ENCODE peak calls at places on chromosomes 6 and 20, in ten cellular contexts. V, O, C, L, A, B, D, U, K and S are unnamed samples.
A peak's percentile ranks its signal among the peaks of the same experiment; 100 is the strongest.

GRCh38 chr6:111552241-111552744 is 53.4 kb downstream of the TRAF3IP2 start:
- DNase-seq in V (peak; percentile 61), O (peak; percentile 58), C (peak; percentile 95), L (peak; percentile 34), A (no peak), B (peak; percentile 86), D (peak; percentile 92), U (no peak), K (peak; percentile 94), S (no peak)

GRCh38 chr6:2232445-2232844 is 13.0 kb downstream of the GMDS start:
- DNase-seq in V (no peak), O (no peak), C (no peak), L (no peak), A (no peak), B (no peak), D (no peak), U (no peak), K (no peak), S (no peak)

GRCh38 chr6:710601-711571 is 17.9 kb upstream of the EXOC2 start:
- DNase-seq in V (peak; percentile 61), O (peak; percentile 68), C (no peak), L (peak; percentile 15), A (peak; percentile 79), B (peak; percentile 71), D (peak; percentile 12), U (peak; percentile 61), K (peak; percentile 88), S (peak; percentile 73)

GRCh38 chr6:62288562-62288961 is 2.5 kb upstream of the KHDRBS2 start:
- DNase-seq in V (no peak), O (no peak), C (no peak), L (no peak), A (no peak), B (no peak), D (no peak), U (no peak), K (no peak), S (no peak)

GRCh38 chr6:117018771-117019170 is 141.7 kb downstream of the RFX6 start:
- DNase-seq in V (no peak), O (no peak), C (no peak), L (no peak), A (no peak), B (no peak), D (no peak), U (no peak), K (no peak), S (no peak)

GRCh38 chr20:1267809-1268374 is 1.8 kb downstream of the SNPH start:
- DNase-seq in V (no peak), O (no peak), C (no peak), L (no peak), A (no peak), B (no peak), D (no peak), U (no peak), K (no peak), S (no peak)

GRCh38 chr6:109693128-109693527 is 2.0 kb downstream of the FIG4 start:
- DNase-seq in V (no peak), O (no peak), C (no peak), L (no peak), A (no peak), B (no peak), D (no peak), U (no peak), K (no peak), S (no peak)

GRCh38 chr20:60036346-60037119 is 78.3 kb downstream of the CDH26 start:
- DNase-seq in V (no peak), O (no peak), C (no peak), L (no peak), A (no peak), B (no peak), D (no peak), U (no peak), K (no peak), S (no peak)

DNA sequence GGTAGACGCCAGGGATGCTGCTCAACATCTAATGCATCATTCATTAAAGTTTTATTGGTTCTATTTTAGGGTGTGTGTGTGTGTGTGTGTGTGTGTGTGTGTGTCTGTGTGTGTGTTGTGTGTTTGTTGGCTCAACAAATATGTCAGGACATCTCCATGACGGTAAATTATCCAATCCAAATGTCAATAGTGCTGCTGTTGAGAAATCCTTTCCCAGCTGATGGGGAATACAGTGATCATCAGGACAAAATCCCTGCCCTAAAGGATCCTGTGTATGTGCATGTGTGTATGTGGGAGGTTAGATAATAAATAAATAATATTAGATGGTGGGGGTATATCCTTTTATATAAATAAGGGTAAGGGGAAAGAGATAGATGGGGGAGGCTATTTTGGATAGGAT is 59.6 kb downstream of the RNF144B start:
- DNase-seq in V (no peak), O (no peak), C (no peak), L (no peak), A (no peak), B (no peak), D (no peak), U (no peak), K (no peak), S (no peak)
- H3K4me3 ChIP-seq in V (no peak overlapping the region), O (no peak overlapping the region), C (no peak overlapping the region), L (no peak overlapping the region), A (no peak overlapping the region), B (no peak overlapping the region), D (no peak overlapping the region), U (no peak overlapping the region), K (no peak overlapping the region), S (no peak overlapping the region)

DNA sequence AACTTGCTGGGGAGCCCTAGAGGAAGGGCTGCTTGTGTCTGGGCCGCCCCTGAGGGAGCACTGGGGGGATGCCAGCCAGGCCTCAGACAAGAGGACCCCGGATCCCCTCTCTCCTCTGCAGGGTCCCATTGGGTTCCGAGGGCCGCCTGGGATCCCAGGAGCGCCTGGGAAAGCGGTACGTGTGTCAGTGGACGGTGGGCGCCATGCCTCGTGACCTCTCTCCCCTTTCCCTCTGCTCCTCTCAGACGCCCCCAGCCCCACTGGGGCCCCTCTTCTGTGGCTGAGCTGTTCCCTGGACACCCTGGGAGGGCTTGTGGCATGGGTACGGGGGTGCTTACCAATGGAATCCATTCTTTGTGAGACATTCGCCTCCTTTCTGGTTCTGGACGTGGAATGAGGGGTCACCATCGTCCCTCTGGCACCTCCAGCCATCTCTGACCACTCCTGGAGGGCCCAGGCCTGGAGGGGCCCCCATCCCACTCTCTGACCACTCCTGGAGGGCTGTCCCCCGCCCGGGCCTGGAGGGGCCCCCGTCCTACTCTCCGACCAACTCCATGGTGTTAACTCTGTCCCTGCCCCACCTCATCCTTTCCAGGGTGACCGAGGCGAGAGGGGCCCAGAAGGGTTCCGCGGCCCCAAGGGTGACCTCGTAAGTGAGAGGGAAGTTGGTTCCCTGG is 9.9 kb downstream of the COL9A3 start:
- DNase-seq in V (no peak), O (no peak), C (no peak), L (no peak), A (no peak), B (no peak), D (no peak), U (no peak), K (no peak), S (no peak)
- H3K4me3 ChIP-seq in V (no peak overlapping the region), O (no peak overlapping the region), C (no peak overlapping the region), L (no peak overlapping the region), A (no peak overlapping the region), B (no peak overlapping the region), D (no peak overlapping the region), U (no peak overlapping the region), K (no peak overlapping the region), S (no peak overlapping the region)

GRCh38 chr20:37075932-37076685 is 19.7 kb downstream of the RBL1 start:
- DNase-seq in V (no peak), O (no peak), C (no peak), L (no peak), A (no peak), B (no peak), D (no peak), U (no peak), K (peak; percentile 14), S (no peak)

GRCh38 chr20:37066168-37066567 is 29.6 kb downstream of the RBL1 start:
- DNase-seq in V (no peak), O (no peak), C (no peak), L (no peak), A (no peak), B (no peak), D (no peak), U (no peak), K (no peak), S (no peak)

GRCh38 chr20:37072293-37073196 is 23.3 kb downstream of the RBL1 start:
- DNase-seq in V (no peak), O (no peak), C (no peak), L (no peak), A (no peak), B (no peak), D (no peak), U (no peak), K (no peak), S (no peak)

GRCh38 chr20:37077009-37077408 is 18.8 kb downstream of the RBL1 start:
- DNase-seq in V (no peak), O (no peak), C (no peak), L (no peak), A (no peak), B (no peak), D (no peak), U (no peak), K (no peak), S (no peak)

DNA sequence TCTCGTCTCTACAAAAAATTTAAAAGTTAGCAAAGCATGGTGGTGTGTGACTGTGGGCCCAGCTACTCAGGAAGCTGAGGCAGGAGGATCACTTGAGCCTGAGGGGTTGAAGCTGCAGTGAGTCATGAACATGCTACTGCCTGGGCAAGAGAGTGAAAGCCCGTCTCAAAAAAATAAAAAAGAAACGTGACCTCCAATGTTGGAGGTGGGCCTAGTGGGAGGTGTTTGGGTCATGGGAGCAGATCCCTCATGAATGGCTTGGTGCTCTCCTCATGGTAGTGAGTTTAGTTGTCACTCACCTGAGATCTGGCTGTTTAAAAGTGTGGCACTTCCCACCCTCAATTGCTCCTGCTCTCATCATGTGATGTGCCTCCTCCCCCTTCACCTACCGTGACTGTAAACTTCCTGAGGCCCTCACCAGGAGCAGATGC is 24.3 kb downstream of the RBL1 start:
- DNase-seq in V (no peak), O (no peak), C (no peak), L (no peak), A (no peak), B (no peak), D (peak; percentile 4), U (peak; percentile 8), K (peak; percentile 73), S (no peak)
- H3K4me3 ChIP-seq in V (no peak overlapping the region), O (no peak overlapping the region), C (no peak overlapping the region), L (no peak overlapping the region), A (no peak overlapping the region), B (no peak overlapping the region), D (no peak overlapping the region), U (no peak overlapping the region), K (no peak overlapping the region), S (no peak overlapping the region)

GRCh38 chr6:36945301-36945700 is 9.2 kb upstream of the PI16 start:
- DNase-seq in V (no peak), O (no peak), C (no peak), L (no peak), A (no peak), B (no peak), D (no peak), U (no peak), K (no peak), S (no peak)

GRCh38 chr6:36946526-36946925 is 8.0 kb upstream of the PI16 start:
- DNase-seq in V (no peak), O (no peak), C (no peak), L (no peak), A (no peak), B (no peak), D (no peak), U (no peak), K (no peak), S (no peak)

GRCh38 chr6:36949636-36950035 is 4.9 kb upstream of the PI16 start:
- DNase-seq in V (no peak), O (no peak), C (no peak), L (no peak), A (no peak), B (no peak), D (no peak), U (no peak), K (peak; percentile 67), S (no peak)

GRCh38 chr6:36944650-36945049 is 9.9 kb upstream of the PI16 start:
- DNase-seq in V (no peak), O (no peak), C (no peak), L (no peak), A (no peak), B (no peak), D (no peak), U (no peak), K (peak; percentile 61), S (no peak)

GRCh38 chr6:36947570-36948351 is 6.8 kb upstream of the PI16 start:
- DNase-seq in V (no peak), O (peak; percentile 82), C (no peak), L (no peak), A (no peak), B (no peak), D (no peak), U (peak; percentile 42), K (no peak), S (peak; percentile 63)
- H3K4me3 ChIP-seq in V (no peak overlapping the region), O (no peak overlapping the region), C (no peak overlapping the region), L (no peak overlapping the region), A (no peak overlapping the region), B (no peak overlapping the region), D (no peak overlapping the region), U (no peak overlapping the region), K (no peak overlapping the region), S (no peak overlapping the region)